ENCODE peak calls at places on chromosomes 1 and 21, in six cellular contexts. F, O, Q, Z, S and G are unnamed samples.

GRCh38 chr1:183139281-183139942 is 46.7 kb upstream of the LAMC2 start:
- DNase-seq in F (peak; percentile 75), O (no peak), Q (peak; percentile 30), Z (peak; percentile 80), S (no peak), G (peak; percentile 70)

GRCh38 chr1:16628361-16629111 is 15.2 kb upstream of the NBPF1 start:
- DNase-seq in F (no peak), O (no peak), Q (no peak), Z (no peak), S (no peak), G (no peak)

GRCh38 chr1:52551476-52552235 is 1.2 kb downstream of the TUT4 start:
- DNase-seq in F (peak; percentile 65), O (no peak), Q (no peak), Z (peak; percentile 52), S (no peak), G (peak; percentile 60)

GRCh38 chr1:36177589-36178463 is 21.9 kb downstream of the MAP7D1 start:
- DNase-seq in F (no peak), O (no peak), Q (no peak), Z (no peak), S (no peak), G (no peak)

GRCh38 chr1:178393370-178393769 is 103.4 kb downstream of the CLEC20A start:
- DNase-seq in F (no peak), O (no peak), Q (no peak), Z (no peak), S (no peak), G (no peak)

GRCh38 chr1:27469334-27469733 is 20.6 kb downstream of the WASF2 start:
- DNase-seq in F (peak; percentile 39), O (no peak), Q (no peak), Z (no peak), S (no peak), G (peak; percentile 50)

GRCh38 chr1:221397141-221397540 is 344.7 kb downstream of the DUSP10 start:
- DNase-seq in F (no peak), O (no peak), Q (no peak), Z (no peak), S (no peak), G (no peak)

GRCh38 chr1:205210876-205211838 is at the start of gene DSTYK:
- DNase-seq in F (peak; percentile 97), O (peak; percentile 90), Q (peak; percentile 93), Z (peak; percentile 98), S (peak; percentile 91), G (peak; percentile 98)

GRCh38 chr1:36872126-36872754 is 162.1 kb downstream of the GRIK3 start:
- DNase-seq in F (no peak), O (no peak), Q (no peak), Z (no peak), S (no peak), G (no peak)

GRCh38 chr1:196180847-196181593 is 427.2 kb downstream of the KCNT2 start:
- DNase-seq in F (peak; percentile 98), O (no peak), Q (no peak), Z (peak; percentile 97), S (no peak), G (peak; percentile 94)

GRCh38 chr1:244878681-244879080 is 14.3 kb upstream of the HNRNPU start:
- DNase-seq in F (no peak), O (no peak), Q (no peak), Z (no peak), S (no peak), G (no peak)

GRCh38 chr21:31874817-31875216 is 2.0 kb downstream of the HUNK start:
- DNase-seq in F (no peak), O (peak; percentile 83), Q (no peak), Z (no peak), S (no peak), G (no peak)

GRCh38 chr1:38962560-38962959 is 20.9 kb upstream of the RHBDL2 start:
- DNase-seq in F (peak; percentile 67), O (no peak), Q (no peak), Z (peak; percentile 36), S (no peak), G (no peak)

GRCh38 chr1:206800411-206800810 is 28.1 kb upstream of the IL10 start:
- DNase-seq in F (peak; percentile 61), O (no peak), Q (no peak), Z (peak; percentile 21), S (no peak), G (no peak)

GRCh38 chr1:22710688-22711024 is at the start of gene EPHB2:
- DNase-seq in F (peak; percentile 19), O (peak; percentile 51), Q (no peak), Z (no peak), S (peak; percentile 57), G (no peak)

GRCh38 chr1:4171480-4172450 is 271.7 kb upstream of the C1orf174 start:
- DNase-seq in F (no peak), O (no peak), Q (no peak), Z (no peak), S (no peak), G (no peak)

DNA sequence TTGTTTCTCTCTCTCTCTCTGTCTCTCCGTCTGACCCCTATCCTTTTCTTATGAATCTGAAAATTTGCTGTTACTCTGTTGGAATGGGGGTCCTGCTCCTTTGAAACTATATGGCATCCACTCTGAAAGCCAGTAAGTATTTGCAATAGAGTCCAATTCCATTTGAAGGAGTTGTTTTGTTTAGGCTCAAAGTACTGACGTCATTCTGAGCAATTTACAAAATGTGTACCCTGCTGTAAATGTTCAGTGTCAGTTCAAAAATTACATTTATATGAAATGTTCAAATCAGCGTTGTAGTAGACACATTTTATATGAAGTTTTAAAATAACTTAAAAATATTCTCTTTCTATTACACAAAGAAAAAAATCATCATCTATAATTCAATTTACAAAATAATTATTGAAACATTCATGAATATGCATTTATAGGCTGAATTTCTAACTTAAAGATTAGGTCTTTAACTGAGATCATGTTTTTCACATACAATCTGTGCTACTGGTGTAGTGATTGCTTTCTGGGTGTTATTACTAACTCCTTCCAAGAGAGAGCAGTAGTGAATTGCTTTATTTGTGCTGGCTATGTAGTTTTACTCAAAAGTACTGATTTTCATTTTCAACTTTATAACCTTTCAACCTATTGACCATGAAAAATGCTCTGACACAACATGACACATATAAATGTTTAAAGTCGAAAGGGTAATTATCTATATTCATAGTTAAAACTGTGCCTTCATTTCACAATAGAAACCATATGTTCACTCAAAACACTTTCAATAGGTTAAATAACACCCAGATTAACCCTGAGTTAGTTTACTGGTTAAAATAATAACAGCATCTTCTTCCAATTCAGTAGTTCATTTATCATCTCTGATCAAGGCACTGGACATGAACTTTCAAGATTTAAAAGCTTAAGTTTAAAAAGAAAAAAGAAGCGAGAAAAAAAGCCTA is 253.1 kb upstream of the ADGRL4 start:
- DNase-seq in F (peak; percentile 74), O (no peak), Q (no peak), Z (peak; percentile 71), S (no peak), G (peak; percentile 72)
- TF ChIP-seq CTCF in F (peak; percentile 78), O (peak; percentile 45), Q (peak; percentile 28), Z (peak; percentile 76), S (no peak), G (peak; percentile 65)

DNA sequence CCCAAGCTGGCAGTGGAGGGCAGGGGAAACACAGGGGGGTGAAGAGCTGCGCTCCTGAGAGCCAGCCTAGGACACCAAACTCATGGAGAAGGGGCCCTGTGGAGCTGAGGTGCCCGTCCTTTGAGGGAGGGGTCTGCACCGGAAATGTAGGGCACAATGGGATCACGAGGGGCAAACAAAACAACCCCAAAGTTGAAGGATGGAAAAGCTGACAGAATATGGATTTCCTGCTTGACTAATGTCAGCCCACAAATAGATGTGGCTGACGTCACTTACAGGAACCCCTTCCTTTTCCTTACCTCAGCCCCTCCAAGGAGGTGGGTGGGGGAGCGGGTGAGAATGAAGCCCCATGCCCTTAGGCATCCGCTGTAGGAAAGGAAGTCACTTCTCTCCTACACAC is 110.9 kb downstream of the KCNN3 start:
- DNase-seq in F (no peak), O (no peak), Q (no peak), Z (no peak), S (no peak), G (no peak)
- H3K4me3 ChIP-seq in F (no peak overlapping the region), O (no peak overlapping the region), Q (no peak overlapping the region), Z (no peak overlapping the region), S (no peak overlapping the region), G (no peak overlapping the region)

DNA sequence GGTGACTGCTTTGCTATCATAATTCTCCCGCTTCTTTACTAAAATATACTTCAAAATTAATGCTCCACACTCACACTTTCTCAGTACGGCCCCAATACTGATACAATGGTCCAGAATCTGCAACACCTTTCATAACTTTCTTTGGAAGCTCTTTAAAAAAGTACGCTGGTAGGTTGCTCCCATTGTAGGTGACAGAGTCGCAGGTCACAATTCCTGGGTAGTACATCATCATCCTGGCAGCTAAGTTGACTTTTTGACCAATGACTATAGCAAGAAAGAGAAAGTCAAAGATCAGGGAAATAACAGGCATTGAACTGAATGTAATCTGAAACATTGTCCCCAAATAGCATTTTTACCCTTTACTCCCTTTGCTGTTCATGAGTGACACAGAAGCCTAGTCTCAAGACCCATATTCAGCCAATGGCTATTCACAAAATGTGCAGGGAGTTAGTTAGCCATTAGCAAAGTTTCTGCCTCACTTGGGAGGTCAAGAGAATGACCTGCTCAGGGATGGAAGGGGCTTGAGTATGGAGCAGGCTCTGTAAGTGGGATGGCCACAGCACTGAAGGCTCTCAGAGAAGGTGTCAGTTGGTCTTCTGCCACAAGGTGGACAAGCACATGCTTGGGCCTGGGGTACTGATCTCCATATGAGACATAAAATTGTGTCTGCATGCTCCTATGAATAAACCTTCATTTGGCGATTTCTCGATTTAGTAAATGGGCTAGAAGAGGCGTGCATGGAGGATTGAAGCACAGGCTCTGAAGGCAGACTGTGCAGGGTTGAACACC is 35.4 kb downstream of the ADCY10 start:
- DNase-seq in F (no peak), O (no peak), Q (no peak), Z (no peak), S (no peak), G (no peak)
- TF ChIP-seq CTCF in F (no peak), O (no peak), Q (peak; percentile 28), Z (no peak), S (no peak), G (no peak)

GRCh38 chr1:8424539-8425116 is 106.7 kb downstream of the SLC45A1 start:
- DNase-seq in F (no peak), O (peak; percentile 78), Q (peak; percentile 67), Z (peak; percentile 41), S (peak; percentile 27), G (peak; percentile 52)

GRCh38 chr1:8423702-8424538 is 106.0 kb downstream of the SLC45A1 start:
- DNase-seq in F (peak; percentile 71), O (peak; percentile 53), Q (peak; percentile 75), Z (peak; percentile 52), S (peak; percentile 54), G (peak; percentile 73)

GRCh38 chr1:8426996-8427395 is 109.1 kb downstream of the SLC45A1 start:
- DNase-seq in F (no peak), O (no peak), Q (no peak), Z (no peak), S (no peak), G (no peak)

GRCh38 chr1:8425781-8426161 is 107.9 kb downstream of the SLC45A1 start:
- DNase-seq in F (no peak), O (no peak), Q (no peak), Z (no peak), S (no peak), G (no peak)

DNA sequence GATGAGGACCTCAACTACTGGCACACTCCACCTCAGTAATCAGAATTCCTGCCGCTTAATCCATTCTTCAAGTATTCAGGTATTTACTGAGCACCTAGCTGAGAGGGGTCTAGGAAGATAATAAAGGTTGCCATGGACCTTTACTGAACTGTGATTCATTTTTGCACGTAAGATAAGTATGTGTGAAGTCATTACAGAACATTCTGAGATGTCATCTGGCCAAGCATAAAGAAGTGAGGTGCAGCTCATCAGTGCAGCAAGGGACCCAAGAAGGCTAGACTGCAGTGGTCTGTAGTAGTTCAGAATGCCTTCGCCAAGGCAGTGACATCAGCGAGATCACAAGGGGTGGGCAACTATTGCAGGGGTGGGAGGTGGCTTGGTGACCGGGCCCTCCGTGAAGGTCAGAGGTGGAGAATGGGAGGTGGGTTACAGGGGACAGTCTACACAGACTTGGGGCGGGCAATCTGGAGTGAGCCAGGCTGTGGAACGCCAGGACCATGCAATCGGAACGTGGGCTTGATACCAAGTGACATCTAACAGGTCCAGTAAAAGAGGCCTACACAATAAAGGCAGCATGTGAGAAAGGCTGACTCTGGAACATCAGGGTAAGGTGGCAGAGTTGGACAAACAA is 107.4 kb downstream of the SLC45A1 start:
- DNase-seq in F (no peak), O (no peak), Q (no peak), Z (no peak), S (no peak), G (no peak)
- H3K4me3 ChIP-seq in F (no peak overlapping the region), O (no peak overlapping the region), Q (peak overlapping the region; percentile 55), Z (no peak overlapping the region), S (no peak overlapping the region), G (no peak overlapping the region)